ENCODE peak calls at places on chromosomes 4 and X, in eight cellular contexts. J, B, D, N, L, S, C and H are unnamed samples.

GRCh38 chr4:185421366-185422124 is 4.2 kb downstream of the UFSP2 start:
- DNase-seq in B (no peak), S (no peak), N (no peak), D (peak), L (no peak), C (no peak), J (no peak), H (no peak)

GRCh38 chr4:141713771-141714445 is 77.5 kb downstream of the IL15 start:
- DNase-seq in J (no peak), L (no peak), B (no peak), S (no peak), N (no peak), D (no peak), C (no peak), H (no peak)

GRCh38 chrX:9995855-9996339 is 28.7 kb downstream of the CLDN34 start:
- DNase-seq in L (peak), D (peak), C (peak), S (peak), J (peak), N (peak), B (peak), H (peak)

GRCh38 chrX:115324194-115324593 is 34.7 kb downstream of the LUZP4 start:
- DNase-seq in S (peak), C (no peak), N (no peak), J (no peak), B (no peak), L (no peak), D (no peak), H (peak)

GRCh38 chrX:109934935-109935334 is 68.0 kb upstream of the TMEM164 start:
- DNase-seq in C (no peak), D (no peak), B (no peak), S (no peak), N (no peak), L (no peak), J (no peak), H (no peak)

GRCh38 chrX:149858592-149858991 is 22.4 kb upstream of the MAGEA8 start:
- DNase-seq in B (no peak), J (no peak), L (no peak), D (no peak), C (no peak), S (no peak), N (no peak), H (no peak)

GRCh38 chr4:185115827-185116232 is 27.2 kb upstream of the SLC25A4 start:
- DNase-seq in N (no peak), J (no peak), C (peak), D (no peak), S (peak), L (peak), B (no peak), H (peak)

GRCh38 chrX:85922821-85923220 is 124.5 kb downstream of the CHM start:
- DNase-seq in N (no peak), D (no peak), J (no peak), C (no peak), B (no peak), L (no peak), S (no peak), H (no peak)

GRCh38 chr4:165684177-165684870 is 188.7 kb upstream of the TLL1 start:
- DNase-seq in N (no peak), L (no peak), D (no peak), S (no peak), C (no peak), B (no peak), J (no peak), H (no peak)

GRCh38 chr4:38281416-38282071 is 321.3 kb downstream of the PTTG2 start:
- DNase-seq in S (no peak), B (no peak), D (no peak), N (no peak), L (no peak), C (no peak), J (no peak), H (no peak)

GRCh38 chrX:154348646-154349358 is 25.6 kb downstream of the FLNA start:
- DNase-seq in L (peak), D (no peak), N (no peak), J (no peak), C (no peak), B (no peak), S (peak), H (no peak)
- H3K27ac ChIP-seq in L (peak), D (no peak), N (peak), J (no peak), C (no peak), B (no peak), S (no peak), H (peak)

GRCh38 chr4:186845137-186845842 is 121.6 kb upstream of the FAT1 start:
- DNase-seq in D (no peak), C (peak), S (no peak), J (no peak), L (peak), N (no peak), B (no peak), H (no peak)
- H3K4me3 ChIP-seq in D (no peak), C (no peak), S (no peak), J (no peak), L (no peak), N (no peak), B (no peak), H (no peak)

GRCh38 chrX:71532078-71532752 is 689 bp upstream of the OGT start:
- DNase-seq in D (peak), B (no peak), N (peak), J (no peak), C (peak), L (no peak), S (no peak), H (no peak)
- H3K27ac ChIP-seq in D (peak), B (peak), N (peak), J (peak), C (peak), L (peak), S (peak), H (peak)

GRCh38 chr4:140085062-140085622 is 68.8 kb downstream of the MAML3 start:
- DNase-seq in N (no peak), S (no peak), D (no peak), L (no peak), C (no peak), B (no peak), J (no peak), H (no peak)
- H3K4me3 ChIP-seq in N (no peak), S (no peak), D (no peak), L (peak), C (no peak), B (no peak), J (no peak), H (no peak)